ENCODE peak calls at places on chromosomes 12 and 14, in six cellular contexts. One of them, this sample, is unnamed.

GRCh38 chr12:9761407-9761736 is 671 bp upstream of the CD69 start:
- DNase-seq in A549: no peak
- DNase-seq in GM12878: no peak
- DNase-seq in K562: no peak
- DNase-seq in endothelial cell of umbilical vein: no peak
- DNase-seq in HepG2: no peak
- DNase-seq in this sample: no peak

GRCh38 chr12:56230449-56231183 is 765 bp downstream of the SLC39A5 start:
- DNase-seq in GM12878: no peak
- DNase-seq in A549: no peak
- DNase-seq in K562: no peak
- DNase-seq in HepG2: peak; percentile 93
- DNase-seq in endothelial cell of umbilical vein: no peak
- DNase-seq in this sample: no peak

GRCh38 chr12:27554421-27555186 is 30.6 kb downstream of the PPFIBP1 start:
- DNase-seq in HepG2: no peak
- DNase-seq in A549: no peak
- DNase-seq in GM12878: no peak
- DNase-seq in K562: no peak
- DNase-seq in endothelial cell of umbilical vein: peak; percentile 78
- DNase-seq in this sample: no peak

GRCh38 chr12:65528127-65528526 is 249.6 kb downstream of the MSRB3 start:
- DNase-seq in K562: no peak
- DNase-seq in A549: no peak
- DNase-seq in HepG2: no peak
- DNase-seq in endothelial cell of umbilical vein: no peak
- DNase-seq in GM12878: no peak
- DNase-seq in this sample: no peak

GRCh38 chr12:117114784-117115183 is 15.6 kb upstream of the TESC start:
- DNase-seq in GM12878: no peak
- DNase-seq in endothelial cell of umbilical vein: no peak
- DNase-seq in K562: no peak
- DNase-seq in HepG2: no peak
- DNase-seq in A549: no peak
- DNase-seq in this sample: no peak

GRCh38 chr14:91380610-91381371 is 36.8 kb downstream of the CCDC88C start:
- DNase-seq in endothelial cell of umbilical vein: peak; percentile 19
- DNase-seq in K562: no peak
- DNase-seq in GM12878: no peak
- DNase-seq in A549: no peak
- DNase-seq in HepG2: no peak
- DNase-seq in this sample: peak; percentile 94

GRCh38 chr12:9039397-9039977 is 50.1 kb downstream of the KLRG1 start:
- DNase-seq in endothelial cell of umbilical vein: peak; percentile 63
- DNase-seq in GM12878: no peak
- DNase-seq in K562: peak; percentile 39
- DNase-seq in A549: peak; percentile 78
- DNase-seq in HepG2: peak; percentile 47
- DNase-seq in this sample: peak; percentile 50

GRCh38 chr12:45934956-45935355 is 55.4 kb downstream of the SCAF11 start:
- DNase-seq in HepG2: no peak
- DNase-seq in K562: no peak
- DNase-seq in A549: no peak
- DNase-seq in endothelial cell of umbilical vein: no peak
- DNase-seq in GM12878: no peak
- DNase-seq in this sample: no peak

GRCh38 chr14:103541944-103542544 is 13.0 kb downstream of the TRMT61A start:
- DNase-seq in K562: no peak
- DNase-seq in HepG2: no peak
- DNase-seq in GM12878: no peak
- DNase-seq in A549: no peak
- DNase-seq in endothelial cell of umbilical vein: no peak
- DNase-seq in this sample: no peak

GRCh38 chr12:22858849-22859569 is 234.0 kb downstream of the ETNK1 start:
- DNase-seq in endothelial cell of umbilical vein: no peak
- DNase-seq in GM12878: no peak
- DNase-seq in HepG2: no peak
- DNase-seq in A549: no peak
- DNase-seq in K562: no peak
- DNase-seq in this sample: no peak

GRCh38 chr12:79546461-79547043 is 144.2 kb downstream of the PAWR start:
- DNase-seq in A549: no peak
- DNase-seq in GM12878: no peak
- DNase-seq in HepG2: no peak
- DNase-seq in endothelial cell of umbilical vein: no peak
- DNase-seq in K562: no peak
- DNase-seq in this sample: no peak

GRCh38 chr12:123916729-123917128 is 55.9 kb downstream of the CCDC92 start:
- DNase-seq in K562: no peak
- DNase-seq in HepG2: no peak
- DNase-seq in A549: no peak
- DNase-seq in GM12878: no peak
- DNase-seq in endothelial cell of umbilical vein: no peak
- DNase-seq in this sample: no peak

GRCh38 chr12:56146492-56147460 is 5.6 kb upstream of the MYL6B start:
- DNase-seq in GM12878: no peak
- DNase-seq in A549: no peak
- DNase-seq in HepG2: no peak
- DNase-seq in endothelial cell of umbilical vein: peak; percentile 82
- DNase-seq in K562: no peak
- DNase-seq in this sample: peak; percentile 39

GRCh38 chr14:77098470-77099353 is 654 bp downstream of the CIPC start:
- DNase-seq in HepG2: no peak
- DNase-seq in K562: peak; percentile 35
- DNase-seq in GM12878: no peak
- DNase-seq in A549: peak; percentile 29
- DNase-seq in endothelial cell of umbilical vein: peak; percentile 30
- DNase-seq in this sample: peak; percentile 33

GRCh38 chr12:27984275-27984674 is 11.7 kb upstream of the PTHLH start:
- DNase-seq in endothelial cell of umbilical vein: peak; percentile 34
- DNase-seq in HepG2: no peak
- DNase-seq in A549: peak; percentile 60
- DNase-seq in GM12878: no peak
- DNase-seq in K562: peak; percentile 27
- DNase-seq in this sample: no peak

GRCh38 chr12:117671734-117672133 is 297.1 kb downstream of the KSR2 start:
- DNase-seq in K562: peak; percentile 76
- DNase-seq in GM12878: no peak
- DNase-seq in HepG2: peak; percentile 5
- DNase-seq in A549: peak; percentile 71
- DNase-seq in endothelial cell of umbilical vein: peak; percentile 44
- DNase-seq in this sample: peak; percentile 53

GRCh38 chr12:59158066-59158465 is 237.8 kb upstream of the LRIG3 start:
- DNase-seq in GM12878: no peak
- DNase-seq in HepG2: no peak
- DNase-seq in endothelial cell of umbilical vein: no peak
- DNase-seq in A549: no peak
- DNase-seq in K562: no peak
- DNase-seq in this sample: no peak

GRCh38 chr12:29043069-29043468 is 106.0 kb upstream of the FAR2 start:
- DNase-seq in endothelial cell of umbilical vein: no peak
- DNase-seq in HepG2: no peak
- DNase-seq in GM12878: no peak
- DNase-seq in A549: no peak
- DNase-seq in K562: no peak
- DNase-seq in this sample: no peak

GRCh38 chr14:69632154-69632553 is 20.8 kb downstream of the SUSD6 start:
- DNase-seq in endothelial cell of umbilical vein: no peak
- DNase-seq in HepG2: no peak
- DNase-seq in K562: no peak
- DNase-seq in A549: no peak
- DNase-seq in GM12878: no peak
- DNase-seq in this sample: peak; percentile 71

GRCh38 chr12:31597066-31597465 is 6.1 kb upstream of the DENND5B start:
- DNase-seq in A549: no peak
- DNase-seq in HepG2: no peak
- DNase-seq in endothelial cell of umbilical vein: no peak
- DNase-seq in GM12878: no peak
- DNase-seq in K562: no peak
- DNase-seq in this sample: no peak

GRCh38 chr14:51317373-51317772 is 77.3 kb downstream of the TMX1 start:
- DNase-seq in A549: no peak
- DNase-seq in endothelial cell of umbilical vein: no peak
- DNase-seq in GM12878: no peak
- DNase-seq in K562: no peak
- DNase-seq in HepG2: no peak
- DNase-seq in this sample: no peak

GRCh38 chr12:16828891-16829290 is 222.9 kb upstream of the LMO3 start:
- DNase-seq in GM12878: no peak
- DNase-seq in endothelial cell of umbilical vein: no peak
- DNase-seq in K562: no peak
- DNase-seq in HepG2: no peak
- DNase-seq in A549: no peak
- DNase-seq in this sample: no peak

GRCh38 chr14:51592836-51593235 is 58.9 kb upstream of the FRMD6 start:
- DNase-seq in HepG2: no peak
- DNase-seq in K562: no peak
- DNase-seq in GM12878: no peak
- DNase-seq in A549: no peak
- DNase-seq in endothelial cell of umbilical vein: no peak
- DNase-seq in this sample: no peak

GRCh38 chr14:103684471-103684870 is 30.8 kb downstream of the XRCC3 start:
- DNase-seq in HepG2: no peak
- DNase-seq in A549: no peak
- DNase-seq in GM12878: no peak
- DNase-seq in K562: no peak
- DNase-seq in endothelial cell of umbilical vein: no peak
- DNase-seq in this sample: no peak

GRCh38 chr14:97266653-97267052 is 469.5 kb downstream of the VRK1 start:
- DNase-seq in endothelial cell of umbilical vein: no peak
- DNase-seq in A549: peak; percentile 8
- DNase-seq in GM12878: no peak
- DNase-seq in K562: no peak
- DNase-seq in HepG2: peak; percentile 10
- DNase-seq in this sample: no peak

GRCh38 chr12:91627225-91627624 is 444.6 kb upstream of the DCN start:
- DNase-seq in K562: no peak
- DNase-seq in GM12878: no peak
- DNase-seq in A549: no peak
- DNase-seq in endothelial cell of umbilical vein: no peak
- DNase-seq in HepG2: no peak
- DNase-seq in this sample: no peak

GRCh38 chr14:72966038-72966437 is 39.8 kb downstream of the DCAF4 start:
- DNase-seq in GM12878: no peak
- DNase-seq in HepG2: no peak
- DNase-seq in endothelial cell of umbilical vein: no peak
- DNase-seq in A549: no peak
- DNase-seq in K562: no peak
- DNase-seq in this sample: no peak

GRCh38 chr12:38664661-38665269 is 240.6 kb downstream of the CPNE8 start:
- DNase-seq in endothelial cell of umbilical vein: peak; percentile 59
- DNase-seq in GM12878: peak; percentile 15
- DNase-seq in K562: no peak
- DNase-seq in A549: no peak
- DNase-seq in HepG2: peak; percentile 16
- DNase-seq in this sample: peak; percentile 25

GRCh38 chr12:68406134-68406576 is 74.0 kb upstream of the MDM1 start:
- DNase-seq in endothelial cell of umbilical vein: peak; percentile 96
- DNase-seq in GM12878: no peak
- DNase-seq in HepG2: peak; percentile 10
- DNase-seq in K562: peak; percentile 12
- DNase-seq in A549: peak; percentile 25
- DNase-seq in this sample: peak; percentile 30
- TF ChIP-seq CTCF in endothelial cell of umbilical vein: peak; percentile 66
- TF ChIP-seq CTCF in GM12878: no peak
- TF ChIP-seq CTCF in HepG2: peak; percentile 13
- TF ChIP-seq CTCF in K562: peak; percentile 18
- TF ChIP-seq CTCF in A549: no peak
- TF ChIP-seq CTCF in this sample: no peak

GRCh38 chr12:47349102-47349769 is 269.5 kb upstream of the AMIGO2 start:
- DNase-seq in K562: no peak
- DNase-seq in endothelial cell of umbilical vein: no peak
- DNase-seq in HepG2: no peak
- DNase-seq in GM12878: no peak
- DNase-seq in A549: no peak
- DNase-seq in this sample: no peak
- TF ChIP-seq POLR2A in K562: no peak
- TF ChIP-seq POLR2A in endothelial cell of umbilical vein: no peak
- TF ChIP-seq POLR2A in HepG2: no peak
- TF ChIP-seq POLR2A in GM12878: no peak
- TF ChIP-seq POLR2A in A549: no peak
- TF ChIP-seq POLR2A in this sample: no peak

GRCh38 chr12:6343518-6343917 is 1.6 kb upstream of the TNFRSF1A start:
- DNase-seq in GM12878: no peak
- DNase-seq in A549: no peak
- DNase-seq in endothelial cell of umbilical vein: no peak
- DNase-seq in K562: no peak
- DNase-seq in HepG2: no peak
- DNase-seq in this sample: peak; percentile 61

GRCh38 chr12:6341439-6342139 is at the start of gene TNFRSF1A:
- DNase-seq in HepG2: peak; percentile 65
- DNase-seq in endothelial cell of umbilical vein: peak; percentile 70
- DNase-seq in GM12878: no peak
- DNase-seq in A549: peak; percentile 84
- DNase-seq in K562: peak; percentile 61
- DNase-seq in this sample: peak; percentile 94

GRCh38 chr12:6338955-6339761 is 2.7 kb downstream of the TNFRSF1A start:
- DNase-seq in GM12878: no peak
- DNase-seq in HepG2: no peak
- DNase-seq in K562: no peak
- DNase-seq in A549: no peak
- DNase-seq in endothelial cell of umbilical vein: peak; percentile 43
- DNase-seq in this sample: no peak

GRCh38 chr12:6342140-6342889 is 439 bp upstream of the TNFRSF1A start:
- DNase-seq in A549: no peak
- DNase-seq in endothelial cell of umbilical vein: no peak
- DNase-seq in K562: no peak
- DNase-seq in GM12878: no peak
- DNase-seq in HepG2: no peak
- DNase-seq in this sample: no peak

GRCh38 chr12:6340745-6341438 is 984 bp downstream of the TNFRSF1A start:
- DNase-seq in K562: no peak
- DNase-seq in GM12878: no peak
- DNase-seq in endothelial cell of umbilical vein: peak; percentile 21
- DNase-seq in A549: no peak
- DNase-seq in HepG2: no peak
- DNase-seq in this sample: peak; percentile 64
- TF ChIP-seq MYC in K562: no peak
- TF ChIP-seq MYC in GM12878: no peak
- TF ChIP-seq MYC in endothelial cell of umbilical vein: no peak
- TF ChIP-seq MYC in A549: no peak
- TF ChIP-seq MYC in HepG2: no peak
- TF ChIP-seq MYC in this sample: no peak

DNA sequence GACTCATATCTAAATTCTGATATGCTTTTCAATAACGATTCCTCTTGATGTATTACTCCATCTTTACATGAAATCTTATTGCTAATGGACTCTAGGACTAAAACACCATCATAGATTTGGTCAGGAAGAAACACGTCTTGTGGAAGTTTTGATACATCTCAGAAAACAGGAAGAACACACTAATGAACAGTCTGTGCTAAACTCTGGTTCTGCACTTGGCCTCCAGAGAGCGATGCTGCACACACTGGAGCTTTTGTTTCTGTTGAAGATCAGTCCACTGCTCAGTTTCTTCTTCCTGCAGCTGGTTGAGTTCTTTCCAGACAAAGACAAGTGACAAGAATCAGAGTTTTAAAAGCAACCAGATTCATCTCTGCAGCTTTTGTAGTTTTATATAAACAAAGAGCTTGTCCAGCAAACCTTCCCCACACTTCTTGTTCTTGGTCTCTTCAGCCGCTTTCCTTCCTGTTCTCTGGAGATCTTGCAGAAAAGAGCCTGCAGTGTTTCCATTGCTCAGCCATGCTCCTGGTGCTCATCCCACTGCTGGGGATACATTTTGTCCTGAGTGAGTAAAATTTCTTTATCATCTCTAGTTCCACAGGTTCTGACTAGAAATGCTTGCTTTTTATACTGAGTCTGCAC is 229.1 kb upstream of the OR4E1 start:
- DNase-seq in HepG2: no peak
- DNase-seq in A549: no peak
- DNase-seq in K562: no peak
- DNase-seq in endothelial cell of umbilical vein: peak; percentile 21
- DNase-seq in GM12878: no peak
- DNase-seq in this sample: no peak
- TF ChIP-seq CTCF in HepG2: no peak
- TF ChIP-seq CTCF in A549: peak; percentile 27
- TF ChIP-seq CTCF in K562: no peak
- TF ChIP-seq CTCF in endothelial cell of umbilical vein: peak; percentile 49
- TF ChIP-seq CTCF in GM12878: peak; percentile 18
- TF ChIP-seq CTCF in this sample: peak; percentile 15